ENCODE peak calls at places on chromosomes 16 and 17, in six cellular contexts. One of them, this sample, is unnamed.

GRCh38 chr17:20091161-20092029 is 82.2 kb downstream of the SPECC1 start:
- ATAC-seq in GM12878: no peak
- ATAC-seq in upper lobe of left lung: no peak
- ATAC-seq in A549: no peak
- ATAC-seq in HepG2: no peak
- ATAC-seq in K562: no peak
- ATAC-seq in this sample: peak

GRCh38 chr16:87692756-87693155 is 73.0 kb downstream of the KLHDC4 start:
- ATAC-seq in upper lobe of left lung: no peak
- ATAC-seq in K562: no peak
- ATAC-seq in GM12878: peak
- ATAC-seq in A549: peak
- ATAC-seq in HepG2: peak
- ATAC-seq in this sample: no peak

GRCh38 chr16:82544378-82544777 is 82.4 kb upstream of the CDH13 start:
- ATAC-seq in upper lobe of left lung: no peak
- ATAC-seq in A549: no peak
- ATAC-seq in GM12878: no peak
- ATAC-seq in HepG2: no peak
- ATAC-seq in K562: no peak
- ATAC-seq in this sample: no peak

GRCh38 chr17:15454328-15454727 is 13.1 kb downstream of the CDRT4 start:
- ATAC-seq in A549: no peak
- ATAC-seq in GM12878: no peak
- ATAC-seq in upper lobe of left lung: no peak
- ATAC-seq in HepG2: no peak
- ATAC-seq in K562: no peak
- ATAC-seq in this sample: no peak

GRCh38 chr16:46908540-46909372 is 24.6 kb downstream of the GPT2 start:
- ATAC-seq in A549: peak
- ATAC-seq in GM12878: peak
- ATAC-seq in HepG2: peak
- ATAC-seq in upper lobe of left lung: no peak
- ATAC-seq in K562: peak
- ATAC-seq in this sample: no peak

GRCh38 chr17:66602659-66603363 is 232.1 kb upstream of the CACNG5 start:
- ATAC-seq in GM12878: no peak
- ATAC-seq in K562: peak
- ATAC-seq in upper lobe of left lung: no peak
- ATAC-seq in A549: peak
- ATAC-seq in HepG2: peak
- ATAC-seq in this sample: no peak

GRCh38 chr17:40323317-40323716 is 14.3 kb downstream of the RARA start:
- ATAC-seq in GM12878: no peak
- ATAC-seq in K562: no peak
- ATAC-seq in HepG2: no peak
- ATAC-seq in A549: no peak
- ATAC-seq in upper lobe of left lung: no peak
- ATAC-seq in this sample: no peak

GRCh38 chr17:81518785-81519283 is 6.2 kb upstream of the ACTG1 start:
- ATAC-seq in HepG2: peak
- ATAC-seq in GM12878: peak
- ATAC-seq in upper lobe of left lung: peak
- ATAC-seq in A549: peak
- ATAC-seq in K562: peak
- ATAC-seq in this sample: peak

GRCh38 chr17:57329380-57330214 is 73.3 kb downstream of the MSI2 start:
- ATAC-seq in GM12878: no peak
- ATAC-seq in HepG2: no peak
- ATAC-seq in upper lobe of left lung: no peak
- ATAC-seq in K562: peak
- ATAC-seq in A549: no peak
- ATAC-seq in this sample: no peak

GRCh38 chr17:76240461-76241204 is at the start of gene RNF157:
- ATAC-seq in HepG2: peak
- ATAC-seq in GM12878: peak
- ATAC-seq in upper lobe of left lung: peak
- ATAC-seq in K562: peak
- ATAC-seq in A549: peak
- ATAC-seq in this sample: peak

GRCh38 chr17:29918922-29919856 is 10.8 kb downstream of the SSH2 start:
- ATAC-seq in A549: peak
- ATAC-seq in GM12878: peak
- ATAC-seq in K562: no peak
- ATAC-seq in upper lobe of left lung: no peak
- ATAC-seq in HepG2: no peak
- ATAC-seq in this sample: no peak

GRCh38 chr17:8621585-8621984 is 8.9 kb downstream of the MYH10 start:
- ATAC-seq in upper lobe of left lung: no peak
- ATAC-seq in GM12878: no peak
- ATAC-seq in A549: peak
- ATAC-seq in K562: peak
- ATAC-seq in HepG2: no peak
- ATAC-seq in this sample: no peak

GRCh38 chr17:74959826-74960738 is 12.5 kb downstream of the HID1 start:
- ATAC-seq in K562: peak
- ATAC-seq in GM12878: peak
- ATAC-seq in upper lobe of left lung: no peak
- ATAC-seq in HepG2: peak
- ATAC-seq in A549: peak
- ATAC-seq in this sample: no peak

GRCh38 chr16:53787423-53787822 is 83.5 kb downstream of the FTO start:
- ATAC-seq in GM12878: no peak
- ATAC-seq in K562: no peak
- ATAC-seq in upper lobe of left lung: no peak
- ATAC-seq in A549: no peak
- ATAC-seq in HepG2: no peak
- ATAC-seq in this sample: no peak

GRCh38 chr17:48506246-48506645 is 24.6 kb downstream of the HOXB1 start:
- ATAC-seq in GM12878: peak
- ATAC-seq in A549: peak
- ATAC-seq in K562: peak
- ATAC-seq in HepG2: no peak
- ATAC-seq in upper lobe of left lung: no peak
- ATAC-seq in this sample: no peak

GRCh38 chr17:8707591-8708453 is 36.8 kb downstream of the CCDC42 start:
- ATAC-seq in K562: no peak
- ATAC-seq in GM12878: no peak
- ATAC-seq in A549: no peak
- ATAC-seq in HepG2: peak
- ATAC-seq in upper lobe of left lung: peak
- ATAC-seq in this sample: no peak

DNA sequence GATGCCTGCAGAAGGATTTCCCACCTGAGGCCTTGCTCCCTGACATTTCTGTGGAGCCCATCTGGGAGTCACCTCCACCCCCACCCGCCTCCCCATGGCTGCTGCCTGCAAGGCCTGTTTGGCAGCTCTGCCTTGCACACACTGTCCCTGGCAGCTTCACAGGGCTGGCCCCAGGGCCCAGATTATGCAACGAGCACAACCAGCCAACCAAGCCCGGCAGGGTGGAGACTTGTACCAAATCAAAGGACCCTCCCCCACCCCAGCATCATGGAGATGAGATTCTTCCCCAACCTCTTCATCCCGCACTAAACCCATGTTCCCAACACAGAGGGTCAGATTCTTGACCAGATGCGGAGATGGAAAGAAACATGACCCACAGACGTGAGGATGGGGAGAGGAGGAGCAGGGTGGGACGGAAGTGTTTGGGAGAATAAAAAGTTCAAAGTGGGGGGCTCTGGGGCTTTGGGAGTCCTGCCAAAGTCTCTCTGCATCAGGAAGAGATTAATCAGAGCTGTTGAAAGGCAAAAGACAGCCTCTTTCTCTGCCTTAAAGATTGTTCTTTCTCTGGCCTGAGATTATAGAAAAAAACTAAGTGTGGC is 3.8 kb downstream of the SMARCD2 start:
- ATAC-seq in A549: no peak
- ATAC-seq in K562: no peak
- ATAC-seq in GM12878: no peak
- ATAC-seq in HepG2: no peak
- ATAC-seq in upper lobe of left lung: peak
- ATAC-seq in this sample: peak
- TF ChIP-seq EP300 in A549: no peak
- TF ChIP-seq EP300 in K562: no peak
- TF ChIP-seq EP300 in GM12878: no peak
- TF ChIP-seq EP300 in HepG2: no peak
- TF ChIP-seq EP300 in upper lobe of left lung: peak
- TF ChIP-seq EP300 in this sample: peak

DNA sequence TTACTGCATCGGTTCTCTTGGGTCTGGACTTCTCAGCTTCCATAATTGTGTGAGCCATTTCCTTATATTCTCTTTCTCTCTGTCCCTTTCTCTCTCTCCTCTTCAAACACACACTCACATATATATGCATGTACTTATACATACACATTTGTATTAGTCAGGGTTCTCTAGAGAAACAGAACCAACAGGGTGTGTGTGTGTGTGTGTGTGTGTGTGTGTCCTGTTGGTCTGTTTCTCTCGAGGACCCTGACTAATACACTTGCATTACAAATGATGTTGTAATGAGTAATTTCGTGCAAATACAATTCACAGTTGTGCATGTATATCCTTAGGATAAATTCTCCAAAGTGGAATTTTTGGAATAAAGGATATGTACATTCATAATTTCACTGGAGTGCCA is 115.3 kb downstream of the NPIPB5 start:
- ATAC-seq in A549: no peak
- ATAC-seq in K562: no peak
- ATAC-seq in GM12878: no peak
- ATAC-seq in HepG2: no peak
- ATAC-seq in upper lobe of left lung: no peak
- ATAC-seq in this sample: no peak
- H3K27ac ChIP-seq in A549: no peak
- H3K27ac ChIP-seq in K562: no peak
- H3K27ac ChIP-seq in GM12878: no peak
- H3K27ac ChIP-seq in HepG2: no peak
- H3K27ac ChIP-seq in upper lobe of left lung: no peak
- H3K27ac ChIP-seq in this sample: no peak

GRCh38 chr17:43660262-43660661 is 1.5 kb downstream of the MEOX1 start:
- ATAC-seq in upper lobe of left lung: no peak
- ATAC-seq in HepG2: no peak
- ATAC-seq in GM12878: no peak
- ATAC-seq in K562: no peak
- ATAC-seq in A549: no peak
- ATAC-seq in this sample: no peak

GRCh38 chr17:43660816-43661493 is 767 bp downstream of the MEOX1 start:
- ATAC-seq in upper lobe of left lung: no peak
- ATAC-seq in A549: no peak
- ATAC-seq in HepG2: no peak
- ATAC-seq in K562: no peak
- ATAC-seq in GM12878: peak
- ATAC-seq in this sample: no peak

GRCh38 chr17:43662432-43663141 is 865 bp upstream of the MEOX1 start:
- ATAC-seq in upper lobe of left lung: no peak
- ATAC-seq in GM12878: peak
- ATAC-seq in HepG2: no peak
- ATAC-seq in A549: no peak
- ATAC-seq in K562: no peak
- ATAC-seq in this sample: no peak

GRCh38 chr17:43663383-43663782 is 1.7 kb upstream of the MEOX1 start:
- ATAC-seq in GM12878: no peak
- ATAC-seq in HepG2: no peak
- ATAC-seq in K562: no peak
- ATAC-seq in A549: no peak
- ATAC-seq in upper lobe of left lung: no peak
- ATAC-seq in this sample: no peak

DNA sequence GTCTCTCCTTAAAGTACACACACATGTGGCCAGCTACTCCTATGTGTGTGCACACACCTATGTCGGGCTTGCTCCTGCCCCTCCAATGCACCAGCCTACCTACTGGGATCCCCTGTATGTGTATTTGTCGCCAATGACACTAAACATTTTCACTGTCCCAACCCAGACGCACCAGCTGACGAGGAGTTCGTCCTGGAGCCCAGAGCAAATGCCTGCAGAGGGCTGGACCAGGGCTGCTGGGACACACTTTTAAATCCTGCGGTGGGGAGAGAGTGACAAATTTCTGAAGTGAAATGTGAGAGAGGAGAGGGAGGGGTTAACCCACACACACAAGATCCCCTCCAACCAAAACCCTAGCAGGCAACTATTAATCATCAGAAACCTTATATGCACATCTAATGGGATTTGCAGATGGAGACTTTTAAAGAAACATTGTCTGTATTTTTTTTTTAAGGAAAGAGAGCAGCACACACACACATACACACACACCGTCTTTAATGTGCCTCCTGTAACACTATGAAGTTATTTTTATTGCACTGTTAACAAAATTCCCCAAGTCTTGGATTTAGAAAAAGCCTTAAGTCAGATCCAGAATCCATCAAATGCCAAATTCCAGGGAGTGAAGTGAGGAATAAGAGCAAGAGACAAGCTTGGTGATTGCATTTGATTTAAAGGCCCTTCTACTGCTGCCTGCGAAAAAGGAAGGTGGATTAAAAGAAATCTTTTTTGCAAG is at the start of gene MEOX1:
- ATAC-seq in GM12878: peak
- ATAC-seq in upper lobe of left lung: no peak
- ATAC-seq in HepG2: no peak
- ATAC-seq in A549: peak
- ATAC-seq in K562: no peak
- ATAC-seq in this sample: no peak
- TF ChIP-seq EP300 in GM12878: no peak
- TF ChIP-seq EP300 in upper lobe of left lung: no peak
- TF ChIP-seq EP300 in HepG2: no peak
- TF ChIP-seq EP300 in A549: no peak
- TF ChIP-seq EP300 in K562: no peak
- TF ChIP-seq EP300 in this sample: no peak

DNA sequence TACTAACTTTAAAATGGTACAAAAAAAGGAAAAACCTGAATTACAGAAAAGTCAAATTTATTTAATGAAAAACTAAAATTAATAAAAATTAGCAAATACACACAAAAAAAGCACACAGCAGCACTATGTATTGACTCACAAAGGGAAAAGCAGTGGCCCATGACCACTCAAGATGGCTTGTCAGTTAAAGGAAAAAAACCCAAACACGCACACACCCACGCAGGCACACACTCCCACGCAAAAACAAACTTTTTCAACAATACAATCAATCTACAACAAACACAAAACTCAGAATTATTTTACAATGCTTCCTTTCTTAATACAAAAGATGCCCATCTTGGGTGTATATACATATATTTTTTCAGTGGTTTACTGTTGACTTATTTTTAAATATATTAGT is 24.2 kb downstream of the SIAH1 start:
- ATAC-seq in GM12878: peak
- ATAC-seq in HepG2: no peak
- ATAC-seq in K562: no peak
- ATAC-seq in A549: no peak
- ATAC-seq in upper lobe of left lung: no peak
- ATAC-seq in this sample: no peak
- H3K27ac ChIP-seq in GM12878: peak
- H3K27ac ChIP-seq in HepG2: no peak
- H3K27ac ChIP-seq in K562: peak
- H3K27ac ChIP-seq in A549: no peak
- H3K27ac ChIP-seq in upper lobe of left lung: no peak
- H3K27ac ChIP-seq in this sample: no peak

GRCh38 chr17:61395983-61396585 is 3.6 kb upstream of the TBX2 start:
- ATAC-seq in upper lobe of left lung: no peak
- ATAC-seq in HepG2: no peak
- ATAC-seq in GM12878: no peak
- ATAC-seq in A549: no peak
- ATAC-seq in K562: no peak
- ATAC-seq in this sample: no peak
- TF ChIP-seq EP300 in upper lobe of left lung: no peak
- TF ChIP-seq EP300 in HepG2: no peak
- TF ChIP-seq EP300 in GM12878: no peak
- TF ChIP-seq EP300 in A549: no peak
- TF ChIP-seq EP300 in K562: no peak
- TF ChIP-seq EP300 in this sample: no peak

GRCh38 chr16:8880839-8881510 is 1.2 kb upstream of the LITAFD start:
- ATAC-seq in K562: no peak
- ATAC-seq in GM12878: no peak
- ATAC-seq in HepG2: no peak
- ATAC-seq in upper lobe of left lung: no peak
- ATAC-seq in A549: no peak
- ATAC-seq in this sample: no peak
- H3K27ac ChIP-seq in K562: no peak
- H3K27ac ChIP-seq in GM12878: no peak
- H3K27ac ChIP-seq in HepG2: no peak
- H3K27ac ChIP-seq in upper lobe of left lung: no peak
- H3K27ac ChIP-seq in A549: no peak
- H3K27ac ChIP-seq in this sample: no peak

This sample was measured in gastroesophageal sphincter.